ENCODE peak calls at places on chromosomes 6 and 20, in four cellular contexts. B is neural crest cell; M is PC-9; F is CD4-positive, alpha-beta T cell. E is an unnamed sample.

GRCh38 chr6:87139236-87139635 is 16.1 kb upstream of the ZNF292 start:
- DNase-seq in M (peak), F (no peak), B (no peak), E (no peak)

GRCh38 chr20:48822879-48823385 is 4.9 kb downstream of the PREX1 start:
- DNase-seq in F (no peak), M (no peak), B (no peak), E (no peak)

GRCh38 chr6:87697581-87698552 is 4.2 kb downstream of the AKIRIN2 start:
- DNase-seq in B (no peak), M (no peak), F (no peak), E (no peak)

GRCh38 chr6:165616116-165616515 is 46.9 kb downstream of the PDE10A start:
- DNase-seq in F (no peak), M (no peak), B (no peak), E (no peak)

GRCh38 chr6:137799950-137800568 is 67.0 kb upstream of the TNFAIP3 start:
- DNase-seq in F (peak), B (no peak), M (peak), E (no peak)

GRCh38 chr6:163474581-163474980 is 60.1 kb downstream of the QKI start:
- DNase-seq in M (no peak), F (no peak), B (no peak), E (no peak)

GRCh38 chr6:21277601-21278043 is 315.9 kb upstream of the SOX4 start:
- DNase-seq in B (no peak), M (peak), F (no peak), E (no peak)

GRCh38 chr6:135233676-135234491 is 52.8 kb downstream of the MYB start:
- DNase-seq in M (no peak), B (no peak), F (no peak), E (no peak)

GRCh38 chr6:151044465-151045441 is 179.3 kb downstream of the MTHFD1L start:
- DNase-seq in F (no peak), M (peak), B (no peak), E (peak)

GRCh38 chr20:10185741-10186558 is 32.7 kb upstream of the SNAP25 start:
- DNase-seq in M (no peak), B (no peak), F (no peak), E (no peak)

GRCh38 chr6:75290558-75290957 is 6.0 kb upstream of the TMEM30A start:
- DNase-seq in F (no peak), B (no peak), M (no peak), E (no peak)

GRCh38 chr20:19079536-19080299 is 132.7 kb upstream of the SLC24A3 start:
- DNase-seq in M (no peak), B (no peak), F (no peak), E (no peak)

GRCh38 chr6:7240351-7240750 is 72.6 kb downstream of the SSR1 start:
- DNase-seq in B (no peak), F (no peak), M (no peak), E (no peak)

GRCh38 chr6:145546265-145546664 is 189.1 kb downstream of the EPM2A start:
- DNase-seq in B (no peak), F (no peak), M (no peak), E (no peak)

GRCh38 chr20:39698706-39699211 is 736.6 kb downstream of the DHX35 start:
- DNase-seq in F (no peak), M (no peak), B (no peak), E (no peak)

GRCh38 chr6:132190815-132191175 is 210.5 kb downstream of the MOXD1 start:
- DNase-seq in B (no peak), M (no peak), F (no peak), E (no peak)

GRCh38 chr6:29666826-29667130 is 9.9 kb downstream of the MOG start:
- DNase-seq in B (no peak), F (no peak), M (no peak), E (no peak)

GRCh38 chr6:148179786-148180185 is 162.9 kb upstream of the SASH1 start:
- DNase-seq in M (peak), F (no peak), B (peak), E (no peak)

GRCh38 chr20:5535211-5535756 is 214.9 kb upstream of the SHLD1 start:
- DNase-seq in M (no peak), F (no peak), B (no peak), E (no peak)

GRCh38 chr6:170429457-170429856 is 122.9 kb downstream of the FAM120B start:
- DNase-seq in B (no peak), M (no peak), F (no peak), E (no peak)

GRCh38 chr6:107402533-107402932 is 56.8 kb downstream of the PDSS2 start:
- DNase-seq in F (no peak), M (no peak), B (no peak), E (no peak)

GRCh38 chr20:59932616-59933295 is 681 bp downstream of the SYCP2 start:
- DNase-seq in M (no peak), B (no peak), F (no peak), E (no peak)

GRCh38 chr6:157535354-157536217 is 154.6 kb downstream of the ZDHHC14 start:
- DNase-seq in B (no peak), M (no peak), F (no peak), E (no peak)

GRCh38 chr6:111737065-111737521 is 131.4 kb upstream of the TRAF3IP2 start:
- DNase-seq in B (no peak), M (peak), F (no peak), E (no peak)

GRCh38 chr6:6788394-6789020 is 200.0 kb downstream of the LY86 start:
- DNase-seq in B (no peak), F (no peak), M (no peak), E (no peak)

GRCh38 chr6:109722564-109723254 is 31.6 kb downstream of the FIG4 start:
- DNase-seq in F (no peak), M (no peak), B (no peak), E (no peak)

GRCh38 chr6:169913096-169913615 is 161.7 kb downstream of the ERMARD start:
- DNase-seq in B (no peak), F (no peak), M (no peak), E (no peak)

GRCh38 chr6:169961772-169962561 is 210.5 kb downstream of the ERMARD start:
- DNase-seq in F (peak), B (peak), M (no peak), E (peak)

GRCh38 chr6:135875446-135875845 is 23.9 kb downstream of the PDE7B start:
- DNase-seq in M (no peak), B (no peak), F (no peak), E (no peak)

DNA sequence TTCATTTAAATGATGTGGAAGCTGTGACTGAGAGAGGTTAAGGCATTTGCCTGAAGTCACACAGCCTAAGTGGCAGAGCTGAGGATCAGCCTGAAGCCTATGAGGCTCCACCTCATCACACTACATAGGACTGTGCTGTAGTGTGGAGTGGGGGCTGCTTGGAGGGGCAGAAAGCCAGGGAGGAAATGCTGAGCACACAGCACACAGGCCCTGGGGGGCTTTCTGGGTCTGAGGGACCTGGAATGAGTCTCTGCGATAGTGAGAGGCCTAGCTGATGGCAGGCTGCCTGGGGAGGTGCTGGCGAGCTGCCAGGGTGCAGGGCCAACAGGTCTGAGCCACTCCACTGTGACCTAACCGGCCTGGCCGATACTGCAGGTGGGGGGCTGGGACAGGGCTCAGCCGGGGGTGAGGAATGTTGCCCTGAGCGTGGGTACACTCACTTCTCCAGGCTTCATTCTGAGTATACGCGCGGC is 2.2 kb upstream of the ARHGAP40 start:
- DNase-seq in B (no peak), F (no peak), M (peak), E (no peak)
- TF ChIP-seq CTCF in B (no peak), F (no peak), M (no peak), E (no peak)

GRCh38 chr20:41063442-41063841 is 34.8 kb downstream of the TOP1 start:
- DNase-seq in F (no peak), M (no peak), B (no peak), E (no peak)

GRCh38 chr20:41065716-41066115 is 37.1 kb downstream of the TOP1 start:
- DNase-seq in F (no peak), M (no peak), B (no peak), E (no peak)

GRCh38 chr20:41059236-41059635 is 30.6 kb downstream of the TOP1 start:
- DNase-seq in M (no peak), B (no peak), F (no peak), E (no peak)

GRCh38 chr20:41061155-41061554 is 32.5 kb downstream of the TOP1 start:
- DNase-seq in M (no peak), F (no peak), B (no peak), E (no peak)

DNA sequence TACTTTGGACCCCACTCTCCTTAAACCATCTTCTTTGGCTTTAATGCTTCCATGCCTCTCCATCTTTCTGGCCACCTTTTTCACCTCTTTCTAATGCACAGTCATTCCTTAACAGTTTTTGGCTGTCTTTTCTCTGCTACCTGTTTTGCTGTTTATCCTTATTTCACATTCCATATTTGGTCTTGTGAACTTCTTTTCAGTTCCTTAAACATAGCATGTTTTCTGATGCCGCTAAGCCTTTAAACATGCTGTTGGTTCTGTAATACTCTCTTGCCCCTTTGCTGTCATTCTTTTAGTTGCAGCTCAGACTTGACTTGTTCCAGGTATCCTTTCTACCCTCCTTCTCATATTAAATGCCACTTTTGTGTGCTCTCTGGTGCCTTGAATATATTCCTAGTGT is 35.8 kb downstream of the TOP1 start:
- DNase-seq in F (no peak), B (no peak), M (no peak), E (no peak)
- TF ChIP-seq CTCF in F (no peak), B (no peak), M (no peak), E (no peak)

GRCh38 chr6:4957521-4958231 is 46.2 kb downstream of the RPP40 start:
- DNase-seq in F (no peak), B (no peak), M (no peak), E (no peak)
- TF ChIP-seq CTCF in F (no peak), B (peak), M (no peak), E (peak)

GRCh38 chr6:149473080-149474052 is 11.4 kb downstream of the ZC3H12D start:
- DNase-seq in M (peak), B (no peak), F (no peak), E (no peak)
- TF ChIP-seq CTCF in M (no peak), B (no peak), F (peak), E (no peak)

DNA sequence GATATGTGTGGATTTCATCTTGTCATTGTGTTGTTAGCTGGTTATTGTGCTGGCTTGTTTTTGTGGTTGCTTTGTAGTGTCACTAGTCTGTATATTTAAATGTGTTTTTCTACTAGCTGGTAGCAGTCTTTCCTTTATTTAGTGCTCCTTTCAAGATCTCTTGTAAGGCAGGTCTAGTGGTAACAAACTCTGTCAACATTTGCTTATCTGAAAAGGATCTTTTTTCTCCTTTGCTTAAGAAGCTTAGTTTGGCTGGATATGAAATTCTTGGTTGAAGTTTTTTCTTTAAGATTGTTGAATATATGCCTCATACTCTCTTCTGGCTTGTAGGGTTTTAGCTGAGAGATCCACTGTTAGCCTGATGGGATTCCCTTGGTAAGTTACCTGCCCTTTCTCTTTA is 32.7 kb upstream of the TFB1M start:
- DNase-seq in B (no peak), F (no peak), M (no peak), E (no peak)
- TF ChIP-seq CTCF in B (no peak), F (no peak), M (no peak), E (no peak)

GRCh38 chr6:139112146-139112545 is 22.7 kb upstream of the HECA start:
- DNase-seq in B (no peak), M (no peak), F (no peak), E (no peak)

GRCh38 chr6:139108378-139108777 is 26.5 kb upstream of the HECA start:
- DNase-seq in F (no peak), B (no peak), M (no peak), E (no peak)

GRCh38 chr6:139112561-139112960 is 22.3 kb upstream of the HECA start:
- DNase-seq in M (no peak), F (no peak), B (no peak), E (no peak)

GRCh38 chr6:139107051-139107450 is 27.8 kb upstream of the HECA start:
- DNase-seq in F (no peak), B (no peak), M (no peak), E (no peak)

DNA sequence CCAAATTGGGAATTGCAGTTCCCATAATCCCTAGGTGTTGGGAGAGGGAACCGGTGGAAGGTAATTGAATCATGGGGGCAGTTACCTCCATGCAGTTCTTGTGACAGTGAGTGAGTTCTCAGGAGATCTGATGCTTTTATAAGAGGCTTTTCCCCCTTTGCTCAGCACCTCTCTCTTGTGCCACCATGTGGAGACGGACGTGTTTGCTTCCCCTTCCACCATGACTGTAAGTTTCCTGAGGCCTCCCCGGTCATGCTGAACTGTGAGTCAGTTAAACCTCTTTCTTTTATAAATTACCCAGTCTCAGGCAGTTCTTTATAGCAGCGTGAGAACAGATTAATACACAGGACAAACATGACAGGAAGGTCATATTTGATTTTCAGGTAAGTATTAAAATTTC is 25.3 kb upstream of the HECA start:
- DNase-seq in M (no peak), B (no peak), F (no peak), E (no peak)
- TF ChIP-seq CTCF in M (no peak), B (peak), F (peak), E (no peak)

GRCh38 chr6:4180653-4181255 is 45.4 kb upstream of the ECI2 start:
- DNase-seq in F (no peak), M (peak), B (no peak), E (no peak)

GRCh38 chr6:4176907-4177306 is 41.5 kb upstream of the ECI2 start:
- DNase-seq in F (no peak), M (no peak), B (no peak), E (no peak)

GRCh38 chr6:4178737-4179333 is 43.5 kb upstream of the ECI2 start:
- DNase-seq in F (no peak), M (no peak), B (no peak), E (no peak)

GRCh38 chr6:4185419-4185818 is 50.0 kb upstream of the ECI2 start:
- DNase-seq in M (no peak), B (no peak), F (no peak), E (no peak)

DNA sequence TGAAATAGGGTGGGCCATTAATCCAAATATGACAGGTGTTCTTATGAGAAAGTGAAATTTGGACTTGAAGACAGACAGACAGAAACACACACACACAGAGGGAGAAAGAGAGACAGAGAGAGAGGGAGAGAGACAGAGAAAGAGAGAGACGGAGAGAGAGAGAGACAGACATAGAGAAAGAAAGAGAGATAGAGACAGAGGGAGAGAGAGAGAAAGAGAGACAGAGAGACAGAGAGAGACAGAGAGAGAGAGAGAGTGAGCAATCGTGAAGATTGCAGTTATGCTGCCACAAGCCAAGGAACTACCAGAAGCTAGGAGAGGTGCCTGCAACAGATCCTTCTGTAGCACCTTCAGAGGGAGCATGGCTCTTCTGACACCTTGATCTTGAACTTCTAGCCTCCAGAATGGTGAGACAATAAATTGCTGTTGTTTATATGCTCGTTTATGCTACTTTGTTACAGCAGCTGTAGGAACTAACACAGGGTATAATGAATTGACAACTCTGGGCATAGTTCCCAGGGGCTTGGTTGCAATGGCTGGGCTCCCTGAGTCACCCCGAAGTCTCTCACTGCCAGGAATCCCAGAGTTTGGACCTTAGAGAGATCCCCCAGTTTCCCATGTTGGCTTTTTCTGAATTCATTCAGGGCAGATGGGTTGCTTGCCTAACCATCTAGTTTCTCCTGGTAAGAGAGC is 44.7 kb upstream of the ECI2 start:
- DNase-seq in M (no peak), B (no peak), F (no peak), E (no peak)
- TF ChIP-seq CTCF in M (no peak), B (no peak), F (no peak), E (no peak)

GRCh38 chr20:4470375-4470774 is 251.3 kb upstream of the PRND start:
- DNase-seq in M (no peak), F (no peak), B (no peak), E (no peak)
- TF ChIP-seq CTCF in M (no peak), F (no peak), B (no peak), E (no peak)